ENCODE peak calls at places on chromosomes 16 and 17, in five cellular contexts. O, I, G, P and K are unnamed samples.

GRCh38 chr16:28193530-28194423 is 18.0 kb downstream of the XPO6 start:
- DNase-seq in O (no peak), I (no peak), G (peak), P (no peak), K (no peak)

GRCh38 chr16:76007649-76008048 is 269.6 kb upstream of the CNTNAP4 start:
- DNase-seq in O (no peak), I (no peak), G (no peak), P (no peak), K (no peak)

GRCh38 chr17:64358261-64358788 is 32.3 kb downstream of the PECAM1 start:
- DNase-seq in O (no peak), I (no peak), G (no peak), P (no peak), K (peak)

GRCh38 chr16:27310576-27311448 is 3.0 kb upstream of the IL4R start:
- DNase-seq in O (no peak), I (no peak), G (no peak), P (no peak), K (no peak)

GRCh38 chr16:67312450-67313118 is 14.0 kb downstream of the KCTD19 start:
- DNase-seq in O (no peak), I (no peak), G (no peak), P (no peak), K (no peak)

GRCh38 chr17:42748906-42749798 is 4.3 kb upstream of the EZH1 start:
- DNase-seq in O (no peak), I (no peak), G (no peak), P (no peak), K (no peak)

GRCh38 chr16:1825864-1826690 is 548 bp downstream of the HAGH start:
- DNase-seq in O (no peak), I (peak), G (peak), P (peak), K (no peak)

GRCh38 chr16:1054660-1055556 is 17.6 kb upstream of the SSTR5 start:
- DNase-seq in O (peak), I (peak), G (no peak), P (peak), K (peak)

GRCh38 chr16:58814348-58814801 is 80.3 kb upstream of the GOT2 start:
- DNase-seq in O (peak), I (peak), G (no peak), P (peak), K (peak)

GRCh38 chr17:21452377-21453143 is 76.4 kb downstream of the KCNJ12 start:
- DNase-seq in O (peak), I (peak), G (no peak), P (peak), K (no peak)

GRCh38 chr16:82329070-82329469 is 159.0 kb upstream of the MPHOSPH6 start:
- DNase-seq in O (no peak), I (no peak), G (no peak), P (no peak), K (no peak)

GRCh38 chr17:57110152-57110542 is 25.1 kb downstream of the AKAP1 start:
- DNase-seq in O (no peak), I (no peak), G (no peak), P (no peak), K (no peak)

GRCh38 chr17:39236981-39237441 is 11.3 kb upstream of the STAC2 start:
- DNase-seq in O (no peak), I (no peak), G (no peak), P (no peak), K (peak)

GRCh38 chr17:74646231-74646630 is 22.7 kb upstream of the CD300E start:
- DNase-seq in O (no peak), I (no peak), G (no peak), P (no peak), K (peak)

GRCh38 chr16:12901204-12901596 is 198 bp upstream of the SHISA9 start:
- DNase-seq in O (no peak), I (peak), G (no peak), P (peak), K (peak)

GRCh38 chr17:29857823-29858222 is 72.2 kb downstream of the SSH2 start:
- DNase-seq in O (no peak), I (no peak), G (no peak), P (no peak), K (no peak)

GRCh38 chr16:56747486-56748045 is 17.6 kb downstream of the NUP93 start:
- DNase-seq in O (no peak), I (no peak), G (no peak), P (no peak), K (no peak)

GRCh38 chr17:73342549-73343167 is 30.9 kb upstream of the CDC42EP4 start:
- DNase-seq in O (no peak), I (peak), G (no peak), P (peak), K (peak)

GRCh38 chr16:17328971-17329370 is 141.8 kb downstream of the XYLT1 start:
- DNase-seq in O (no peak), I (no peak), G (no peak), P (no peak), K (no peak)

GRCh38 chr17:49976163-49976827 is 7.3 kb downstream of the DLX4 start:
- DNase-seq in O (no peak), I (peak), G (no peak), P (no peak), K (no peak)

GRCh38 chr17:2903193-2903974 is 107.1 kb downstream of the RAP1GAP2 start:
- DNase-seq in O (no peak), I (no peak), G (no peak), P (no peak), K (no peak)

GRCh38 chr17:50134206-50135110 is 4.5 kb upstream of the SAMD14 start:
- DNase-seq in O (no peak), I (no peak), G (no peak), P (no peak), K (peak)

GRCh38 chr17:35709874-35710273 is 21.6 kb upstream of the RASL10B start:
- DNase-seq in O (no peak), I (no peak), G (no peak), P (no peak), K (no peak)

GRCh38 chr17:4206945-4207344 is 56.8 kb downstream of the ANKFY1 start:
- DNase-seq in O (no peak), I (no peak), G (no peak), P (no peak), K (no peak)

GRCh38 chr17:18955009-18955408 is 3.0 kb downstream of the SLC5A10 start:
- DNase-seq in O (no peak), I (no peak), G (no peak), P (no peak), K (no peak)

GRCh38 chr17:45040459-45040858 is 11.0 kb downstream of the DCAKD start:
- DNase-seq in O (no peak), I (no peak), G (no peak), P (peak), K (no peak)

GRCh38 chr17:45792995-45793755 is 9.1 kb downstream of the CRHR1 start:
- DNase-seq in O (no peak), I (peak), G (no peak), P (no peak), K (no peak)

GRCh38 chr17:79695293-79696158 is 35.2 kb upstream of the ENPP7 start:
- DNase-seq in O (no peak), I (no peak), G (no peak), P (no peak), K (no peak)

GRCh38 chr17:68097161-68097805 is 61.7 kb downstream of the KPNA2 start:
- DNase-seq in O (no peak), I (no peak), G (no peak), P (no peak), K (no peak)

GRCh38 chr17:4072487-4073157 is 70.2 kb downstream of the ZZEF1 start:
- DNase-seq in O (no peak), I (no peak), G (no peak), P (no peak), K (no peak)

GRCh38 chr16:52383640-52384292 is 163.2 kb downstream of the TOX3 start:
- DNase-seq in O (no peak), I (no peak), G (no peak), P (no peak), K (no peak)

GRCh38 chr16:9820481-9821246 is 361.6 kb downstream of the GRIN2A start:
- DNase-seq in O (no peak), I (no peak), G (no peak), P (peak), K (no peak)

GRCh38 chr17:59361916-59362810 is 30.7 kb downstream of the YPEL2 start:
- DNase-seq in O (peak), I (no peak), G (peak), P (no peak), K (no peak)

GRCh38 chr16:16025214-16025968 is 76.0 kb downstream of the ABCC1 start:
- DNase-seq in O (no peak), I (no peak), G (peak), P (no peak), K (no peak)

GRCh38 chr16:84120023-84120422 is 3.3 kb upstream of the MBTPS1 start:
- DNase-seq in O (no peak), I (no peak), G (no peak), P (no peak), K (no peak)